ENCODE peak calls at places on chromosome 13, in seven cellular contexts. One of them, this sample, is unnamed.

GRCh38 chr13:101712026-101712348 is 259.5 kb downstream of the ITGBL1 start:
- DNase-seq in neural progenitor cell: no peak
- DNase-seq in transverse colon: no peak
- DNase-seq in left ventricle myocardium inferior: no peak
- DNase-seq in activated T-helper 1 cell treated with Interleukin-2 at 50 U/mL for 16 hours: no peak
- DNase-seq in GM13977: no peak
- DNase-seq in progenitor cell of endocrine pancreas: no peak
- DNase-seq in this sample: no peak

GRCh38 chr13:67094078-67094477 is 136.1 kb downstream of the PCDH9 start:
- DNase-seq in left ventricle myocardium inferior: no peak
- DNase-seq in activated T-helper 1 cell treated with Interleukin-2 at 50 U/mL for 16 hours: no peak
- DNase-seq in GM13977: no peak
- DNase-seq in transverse colon: no peak
- DNase-seq in neural progenitor cell: no peak
- DNase-seq in progenitor cell of endocrine pancreas: no peak
- DNase-seq in this sample: no peak

GRCh38 chr13:41401371-41401770 is 56.0 kb upstream of the RGCC start:
- DNase-seq in left ventricle myocardium inferior: no peak
- DNase-seq in progenitor cell of endocrine pancreas: no peak
- DNase-seq in GM13977: no peak
- DNase-seq in transverse colon: no peak
- DNase-seq in activated T-helper 1 cell treated with Interleukin-2 at 50 U/mL for 16 hours: no peak
- DNase-seq in neural progenitor cell: peak; percentile 53
- DNase-seq in this sample: no peak

GRCh38 chr13:24287748-24288287 is 21.6 kb upstream of the C1QTNF9 start:
- DNase-seq in transverse colon: no peak
- DNase-seq in activated T-helper 1 cell treated with Interleukin-2 at 50 U/mL for 16 hours: no peak
- DNase-seq in left ventricle myocardium inferior: no peak
- DNase-seq in neural progenitor cell: no peak
- DNase-seq in GM13977: no peak
- DNase-seq in progenitor cell of endocrine pancreas: no peak
- DNase-seq in this sample: no peak

GRCh38 chr13:86269511-86269910 is 470.3 kb upstream of the SLITRK6 start:
- DNase-seq in GM13977: no peak
- DNase-seq in transverse colon: no peak
- DNase-seq in neural progenitor cell: no peak
- DNase-seq in progenitor cell of endocrine pancreas: no peak
- DNase-seq in left ventricle myocardium inferior: no peak
- DNase-seq in activated T-helper 1 cell treated with Interleukin-2 at 50 U/mL for 16 hours: no peak
- DNase-seq in this sample: no peak

GRCh38 chr13:25300861-25301346 is 521 bp upstream of the NUP58 start:
- DNase-seq in neural progenitor cell: peak; percentile 5
- DNase-seq in activated T-helper 1 cell treated with Interleukin-2 at 50 U/mL for 16 hours: no peak
- DNase-seq in progenitor cell of endocrine pancreas: no peak
- DNase-seq in transverse colon: peak; percentile 16
- DNase-seq in GM13977: no peak
- DNase-seq in left ventricle myocardium inferior: peak; percentile 24
- DNase-seq in this sample: peak; percentile 12

GRCh38 chr13:21361706-21362105 is 97.4 kb downstream of the ZDHHC20 start:
- DNase-seq in left ventricle myocardium inferior: no peak
- DNase-seq in transverse colon: no peak
- DNase-seq in neural progenitor cell: no peak
- DNase-seq in activated T-helper 1 cell treated with Interleukin-2 at 50 U/mL for 16 hours: no peak
- DNase-seq in GM13977: no peak
- DNase-seq in progenitor cell of endocrine pancreas: no peak
- DNase-seq in this sample: no peak

GRCh38 chr13:25659091-25659502 is 287.3 kb downstream of the ATP8A2 start:
- DNase-seq in left ventricle myocardium inferior: no peak
- DNase-seq in transverse colon: no peak
- DNase-seq in neural progenitor cell: no peak
- DNase-seq in progenitor cell of endocrine pancreas: no peak
- DNase-seq in GM13977: no peak
- DNase-seq in activated T-helper 1 cell treated with Interleukin-2 at 50 U/mL for 16 hours: no peak
- DNase-seq in this sample: no peak

GRCh38 chr13:85608255-85608829 is 190.9 kb downstream of the SLITRK6 start:
- DNase-seq in GM13977: no peak
- DNase-seq in progenitor cell of endocrine pancreas: no peak
- DNase-seq in transverse colon: no peak
- DNase-seq in left ventricle myocardium inferior: no peak
- DNase-seq in activated T-helper 1 cell treated with Interleukin-2 at 50 U/mL for 16 hours: no peak
- DNase-seq in neural progenitor cell: no peak
- DNase-seq in this sample: no peak

GRCh38 chr13:51759240-51759639 is 44.7 kb downstream of the DHRS12 start:
- DNase-seq in left ventricle myocardium inferior: no peak
- DNase-seq in transverse colon: no peak
- DNase-seq in GM13977: no peak
- DNase-seq in activated T-helper 1 cell treated with Interleukin-2 at 50 U/mL for 16 hours: no peak
- DNase-seq in neural progenitor cell: no peak
- DNase-seq in progenitor cell of endocrine pancreas: no peak
- DNase-seq in this sample: no peak

GRCh38 chr13:33328691-33329090 is 43.1 kb upstream of the STARD13 start:
- DNase-seq in neural progenitor cell: no peak
- DNase-seq in transverse colon: no peak
- DNase-seq in activated T-helper 1 cell treated with Interleukin-2 at 50 U/mL for 16 hours: no peak
- DNase-seq in progenitor cell of endocrine pancreas: no peak
- DNase-seq in left ventricle myocardium inferior: no peak
- DNase-seq in GM13977: no peak
- DNase-seq in this sample: no peak

GRCh38 chr13:37914781-37915391 is 45.3 kb upstream of the TRPC4 start:
- DNase-seq in neural progenitor cell: peak; percentile 61
- DNase-seq in GM13977: no peak
- DNase-seq in left ventricle myocardium inferior: no peak
- DNase-seq in activated T-helper 1 cell treated with Interleukin-2 at 50 U/mL for 16 hours: no peak
- DNase-seq in progenitor cell of endocrine pancreas: no peak
- DNase-seq in transverse colon: no peak
- DNase-seq in this sample: no peak

GRCh38 chr13:113404723-113405471 is 41.0 kb upstream of the GRTP1 start:
- DNase-seq in progenitor cell of endocrine pancreas: no peak
- DNase-seq in transverse colon: no peak
- DNase-seq in left ventricle myocardium inferior: no peak
- DNase-seq in neural progenitor cell: no peak
- DNase-seq in activated T-helper 1 cell treated with Interleukin-2 at 50 U/mL for 16 hours: no peak
- DNase-seq in GM13977: no peak
- DNase-seq in this sample: no peak

GRCh38 chr13:26760835-26761582 is 423 bp upstream of the GPR12 start:
- DNase-seq in neural progenitor cell: peak; percentile 45
- DNase-seq in GM13977: no peak
- DNase-seq in progenitor cell of endocrine pancreas: no peak
- DNase-seq in activated T-helper 1 cell treated with Interleukin-2 at 50 U/mL for 16 hours: no peak
- DNase-seq in left ventricle myocardium inferior: no peak
- DNase-seq in transverse colon: no peak
- DNase-seq in this sample: no peak

GRCh38 chr13:79749985-79750551 is 269.1 kb downstream of the NDFIP2 start:
- DNase-seq in progenitor cell of endocrine pancreas: no peak
- DNase-seq in transverse colon: peak; percentile 34
- DNase-seq in GM13977: no peak
- DNase-seq in neural progenitor cell: peak; percentile 54
- DNase-seq in activated T-helper 1 cell treated with Interleukin-2 at 50 U/mL for 16 hours: no peak
- DNase-seq in left ventricle myocardium inferior: peak; percentile 55
- DNase-seq in this sample: no peak

GRCh38 chr13:91185294-91185863 is 162.1 kb upstream of the MIR17HG start:
- DNase-seq in neural progenitor cell: peak; percentile 29
- DNase-seq in transverse colon: no peak
- DNase-seq in progenitor cell of endocrine pancreas: no peak
- DNase-seq in GM13977: no peak
- DNase-seq in activated T-helper 1 cell treated with Interleukin-2 at 50 U/mL for 16 hours: no peak
- DNase-seq in left ventricle myocardium inferior: no peak
- DNase-seq in this sample: no peak

GRCh38 chr13:110200276-110200675 is 106.7 kb downstream of the COL4A1 start:
- DNase-seq in transverse colon: no peak
- DNase-seq in activated T-helper 1 cell treated with Interleukin-2 at 50 U/mL for 16 hours: no peak
- DNase-seq in progenitor cell of endocrine pancreas: no peak
- DNase-seq in left ventricle myocardium inferior: no peak
- DNase-seq in neural progenitor cell: no peak
- DNase-seq in GM13977: no peak
- DNase-seq in this sample: no peak

GRCh38 chr13:27522847-27523246 is 72.5 kb upstream of the MTIF3 start:
- DNase-seq in neural progenitor cell: no peak
- DNase-seq in activated T-helper 1 cell treated with Interleukin-2 at 50 U/mL for 16 hours: no peak
- DNase-seq in progenitor cell of endocrine pancreas: no peak
- DNase-seq in transverse colon: no peak
- DNase-seq in GM13977: no peak
- DNase-seq in left ventricle myocardium inferior: no peak
- DNase-seq in this sample: no peak

GRCh38 chr13:94020426-94020825 is 459.1 kb downstream of the DCT start:
- DNase-seq in activated T-helper 1 cell treated with Interleukin-2 at 50 U/mL for 16 hours: no peak
- DNase-seq in left ventricle myocardium inferior: no peak
- DNase-seq in GM13977: no peak
- DNase-seq in progenitor cell of endocrine pancreas: no peak
- DNase-seq in neural progenitor cell: no peak
- DNase-seq in transverse colon: no peak
- DNase-seq in this sample: no peak

GRCh38 chr13:27405521-27406134 is 18.8 kb upstream of the GTF3A start:
- DNase-seq in activated T-helper 1 cell treated with Interleukin-2 at 50 U/mL for 16 hours: no peak
- DNase-seq in GM13977: no peak
- DNase-seq in progenitor cell of endocrine pancreas: no peak
- DNase-seq in left ventricle myocardium inferior: no peak
- DNase-seq in transverse colon: peak; percentile 48
- DNase-seq in neural progenitor cell: no peak
- DNase-seq in this sample: no peak

GRCh38 chr13:109945206-109945960 is 159.0 kb upstream of the IRS2 start:
- DNase-seq in activated T-helper 1 cell treated with Interleukin-2 at 50 U/mL for 16 hours: no peak
- DNase-seq in progenitor cell of endocrine pancreas: no peak
- DNase-seq in GM13977: no peak
- DNase-seq in left ventricle myocardium inferior: no peak
- DNase-seq in neural progenitor cell: no peak
- DNase-seq in transverse colon: no peak
- DNase-seq in this sample: no peak

GRCh38 chr13:60642552-60642951 is 245.5 kb downstream of the TDRD3 start:
- DNase-seq in transverse colon: no peak
- DNase-seq in neural progenitor cell: no peak
- DNase-seq in GM13977: no peak
- DNase-seq in left ventricle myocardium inferior: no peak
- DNase-seq in progenitor cell of endocrine pancreas: no peak
- DNase-seq in activated T-helper 1 cell treated with Interleukin-2 at 50 U/mL for 16 hours: no peak
- DNase-seq in this sample: no peak

GRCh38 chr13:93388701-93389100 is 162.1 kb downstream of the GPC6 start:
- DNase-seq in progenitor cell of endocrine pancreas: no peak
- DNase-seq in activated T-helper 1 cell treated with Interleukin-2 at 50 U/mL for 16 hours: no peak
- DNase-seq in left ventricle myocardium inferior: no peak
- DNase-seq in GM13977: no peak
- DNase-seq in transverse colon: no peak
- DNase-seq in neural progenitor cell: no peak
- DNase-seq in this sample: no peak